ENCODE peak calls at places on chromosomes 5 and 9, in eight cellular contexts. K is neural crest cell, T is astrocyte, G is AG09309, S is fibroblast of the aortic adventitia, Q is Peyer's patch, Y is PC-9, P is lower leg skin. F is an unnamed sample.

GRCh38 chr5:180070726-180071417 is 687 bp downstream of the RNF130 start:
- DNase-seq in S (peak), Y (peak), K (peak), T (peak), P (no peak), Q (no peak), G (peak), F (no peak)

GRCh38 chr9:137405677-137406081 is 17.3 kb downstream of the EXD3 start:
- DNase-seq in Q (no peak), K (no peak), T (no peak), Y (no peak), P (no peak), G (no peak), S (no peak), F (no peak)

GRCh38 chr9:2285411-2285810 is 270.3 kb downstream of the SMARCA2 start:
- DNase-seq in T (no peak), S (no peak), P (no peak), K (no peak), Y (no peak), Q (no peak), G (no peak), F (no peak)

GRCh38 chr9:111740739-111741138 is 54.0 kb downstream of the SHOC1 start:
- DNase-seq in S (no peak), Y (no peak), G (no peak), P (no peak), K (no peak), Q (no peak), T (no peak), F (no peak)

GRCh38 chr5:69213513-69214215 is 21.0 kb upstream of the CDK7 start:
- DNase-seq in Y (no peak), T (peak), G (no peak), S (peak), K (no peak), Q (no peak), P (no peak), F (no peak)

GRCh38 chr5:41219655-41220269 is 6.4 kb upstream of the C6 start:
- DNase-seq in K (no peak), Y (no peak), P (no peak), Q (no peak), G (no peak), S (peak), T (peak), F (no peak)

GRCh38 chr9:72614057-72614456 is 92.6 kb downstream of the TMC1 start:
- DNase-seq in T (no peak), K (no peak), Y (no peak), S (no peak), G (no peak), P (no peak), Q (no peak), F (no peak)

GRCh38 chr5:179558912-179559279 is 8.5 kb downstream of the RUFY1 start:
- DNase-seq in K (no peak), T (peak), Q (peak), P (no peak), S (peak), G (no peak), Y (peak), F (no peak)

GRCh38 chr9:121233906-121234901 is 32.5 kb upstream of the RAB14 start:
- DNase-seq in K (no peak), Y (peak), S (peak), G (no peak), Q (no peak), T (peak), P (no peak), F (peak)

GRCh38 chr5:168304349-168304748 is 12.9 kb downstream of the WWC1 start:
- DNase-seq in K (no peak), Y (no peak), P (no peak), T (no peak), Q (no peak), G (no peak), S (no peak), F (no peak)

GRCh38 chr5:14204785-14205321 is 61.7 kb downstream of the TRIO start:
- DNase-seq in Y (no peak), P (peak), S (peak), K (no peak), Q (no peak), T (peak), G (peak), F (no peak)

GRCh38 chr5:116300016-116300601 is 215.3 kb downstream of the COMMD10 start:
- DNase-seq in Y (no peak), Q (no peak), S (no peak), P (no peak), G (no peak), K (no peak), T (no peak), F (no peak)

GRCh38 chr9:10661994-10662393 is 49.2 kb upstream of the PTPRD start:
- DNase-seq in Q (no peak), T (no peak), P (no peak), Y (no peak), S (no peak), G (no peak), K (no peak), F (no peak)

GRCh38 chr9:25913806-25914205 is 235.6 kb upstream of the TUSC1 start:
- DNase-seq in Y (no peak), P (no peak), K (no peak), G (no peak), Q (no peak), S (no peak), T (no peak), F (no peak)

GRCh38 chr5:158320178-158320674 is 461.3 kb upstream of the CLINT1 start:
- DNase-seq in T (no peak), S (peak), G (no peak), Q (no peak), Y (no peak), K (no peak), P (no peak), F (no peak)

GRCh38 chr5:11046160-11046559 is 285.1 kb upstream of the DAP start:
- DNase-seq in G (no peak), P (no peak), Q (no peak), Y (no peak), T (no peak), S (peak), K (no peak), F (no peak)
- TF ChIP-seq CTCF in G (peak), P (no peak), Q (no peak), Y (no peak), T (no peak), S (no peak), K (no peak), F (no peak)

DNA sequence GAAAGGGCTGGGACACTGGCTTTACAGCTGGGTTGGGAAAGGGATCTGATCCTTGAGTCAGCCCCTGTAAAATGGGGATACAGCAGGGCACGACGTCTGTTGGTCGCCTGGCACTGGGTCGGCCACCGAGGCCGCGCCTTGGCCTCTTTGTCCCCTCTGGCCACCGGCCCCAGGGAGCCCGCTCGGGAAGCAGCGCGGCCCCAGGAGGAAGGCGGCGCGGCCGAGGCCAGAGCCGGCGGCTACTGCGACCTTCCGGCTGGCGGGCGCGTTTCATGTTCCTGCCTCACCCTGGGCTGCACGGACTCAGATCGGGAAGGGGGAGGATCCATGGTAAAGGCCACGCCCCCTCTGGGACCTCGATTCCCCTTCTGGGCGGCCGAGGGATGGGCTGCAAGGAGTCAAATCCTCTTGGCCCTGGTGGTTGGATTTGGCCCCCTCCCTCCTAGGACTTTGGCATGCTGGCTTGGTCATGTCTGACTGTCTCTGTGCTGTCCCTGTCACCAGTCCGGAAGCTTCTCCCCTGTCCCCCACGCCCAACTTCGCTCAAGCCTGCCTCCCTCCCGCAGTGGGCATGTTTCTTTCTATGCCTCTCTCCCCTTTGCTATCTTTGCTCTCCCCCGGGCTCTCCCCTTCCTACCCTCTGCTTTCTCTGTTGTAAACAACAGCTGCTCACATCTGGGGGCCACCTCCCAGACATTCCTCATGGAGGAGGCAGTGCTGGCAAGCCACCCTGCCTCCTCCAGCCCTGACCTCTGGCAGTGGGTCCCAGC is 25.8 kb downstream of the FPGS start:
- DNase-seq in P (peak), K (peak), Q (peak), T (no peak), G (no peak), Y (peak), S (peak), F (no peak)
- TF ChIP-seq CTCF in P (no peak), K (no peak), Q (no peak), T (no peak), G (no peak), Y (no peak), S (no peak), F (no peak)

GRCh38 chr5:43753069-43753468 is 150.1 kb downstream of the NNT start:
- DNase-seq in G (no peak), K (no peak), Y (no peak), S (no peak), T (no peak), P (no peak), Q (no peak), F (no peak)
- TF ChIP-seq CTCF in G (no peak), K (no peak), Y (peak), S (no peak), T (no peak), P (no peak), Q (no peak), F (no peak)

GRCh38 chr5:132295505-132296411 is 1.6 kb downstream of the SLC22A4 start:
- DNase-seq in T (no peak), Y (no peak), P (no peak), Q (no peak), S (no peak), K (no peak), G (no peak), F (no peak)

GRCh38 chr5:132294728-132295504 is 722 bp downstream of the SLC22A4 start:
- DNase-seq in K (no peak), G (peak), T (peak), Y (peak), S (peak), Q (peak), P (peak), F (peak)

GRCh38 chr5:132293066-132293991 is 865 bp upstream of the SLC22A4 start:
- DNase-seq in T (peak), K (peak), Y (peak), S (peak), G (no peak), Q (peak), P (peak), F (peak)

GRCh38 chr5:132296412-132297001 is 2.3 kb downstream of the SLC22A4 start:
- DNase-seq in P (no peak), T (peak), S (peak), K (no peak), Y (no peak), Q (no peak), G (no peak), F (no peak)

DNA sequence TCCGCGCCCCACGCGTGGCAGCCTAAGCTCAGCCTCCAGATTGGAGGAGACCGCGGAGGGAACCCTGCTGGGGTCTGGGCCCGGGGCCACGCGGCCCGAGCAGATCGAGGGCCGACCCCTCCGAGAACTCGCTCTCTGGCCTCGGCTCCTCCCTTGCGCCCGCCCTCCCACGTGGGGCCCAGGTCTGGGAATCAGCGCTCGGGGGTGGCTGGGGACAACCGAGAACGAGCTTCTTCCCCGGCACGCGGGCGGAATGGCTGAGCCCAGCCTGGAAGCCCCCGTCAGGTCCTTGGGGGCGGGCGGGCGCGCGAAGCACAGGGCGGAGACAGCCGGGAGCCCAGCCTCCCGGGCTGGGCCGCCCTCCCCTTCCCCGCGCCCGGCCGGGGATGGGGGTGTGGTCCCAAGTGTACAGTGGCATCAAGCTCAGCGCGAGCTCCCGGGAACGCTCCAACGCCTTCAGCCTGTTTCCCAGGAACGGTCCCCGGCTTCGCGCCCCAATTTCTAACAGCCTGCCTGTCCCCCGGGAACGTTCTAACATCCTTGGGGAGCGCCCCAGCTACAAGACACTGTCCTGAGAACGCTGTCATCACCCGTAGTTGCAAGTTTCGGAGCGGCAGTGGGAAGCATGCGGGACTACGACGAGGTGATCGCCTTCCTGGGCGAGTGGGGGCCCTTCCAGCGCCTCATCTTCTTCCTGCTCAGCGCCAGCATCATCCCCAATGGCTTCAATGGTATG is at the start of gene SLC22A4:
- DNase-seq in P (peak), K (peak), S (peak), Y (peak), Q (peak), T (peak), G (peak), F (peak)
- TF ChIP-seq CTCF in P (no peak), K (peak), S (no peak), Y (no peak), Q (no peak), T (no peak), G (no peak), F (no peak)

GRCh38 chr5:130908186-130908585 is 256.9 kb downstream of the HINT1 start:
- DNase-seq in T (no peak), G (no peak), P (no peak), K (no peak), S (no peak), Q (no peak), Y (no peak), F (no peak)

DNA sequence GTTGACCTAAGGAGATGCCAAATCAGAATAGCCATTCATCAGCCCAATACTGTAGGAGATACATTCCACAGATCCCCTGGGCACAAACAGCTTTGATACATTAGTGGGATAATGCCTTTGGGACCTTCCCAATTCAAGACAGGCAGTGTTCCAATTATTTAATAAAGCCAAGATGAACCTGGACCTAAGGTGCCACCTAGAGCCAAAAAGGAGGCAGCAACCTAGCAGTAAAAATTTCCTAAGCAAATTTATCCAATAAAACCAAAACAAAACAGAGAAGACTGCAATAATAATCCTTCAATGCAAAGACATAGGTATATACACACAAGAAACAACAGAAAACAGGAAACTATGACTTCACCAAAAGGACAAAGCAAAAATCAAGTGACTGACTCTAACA is 253.0 kb downstream of the HINT1 start:
- DNase-seq in Y (no peak), K (no peak), T (no peak), S (no peak), P (no peak), G (no peak), Q (no peak), F (no peak)
- TF ChIP-seq CTCF in Y (peak), K (no peak), T (no peak), S (no peak), P (no peak), G (no peak), Q (no peak), F (peak)

DNA sequence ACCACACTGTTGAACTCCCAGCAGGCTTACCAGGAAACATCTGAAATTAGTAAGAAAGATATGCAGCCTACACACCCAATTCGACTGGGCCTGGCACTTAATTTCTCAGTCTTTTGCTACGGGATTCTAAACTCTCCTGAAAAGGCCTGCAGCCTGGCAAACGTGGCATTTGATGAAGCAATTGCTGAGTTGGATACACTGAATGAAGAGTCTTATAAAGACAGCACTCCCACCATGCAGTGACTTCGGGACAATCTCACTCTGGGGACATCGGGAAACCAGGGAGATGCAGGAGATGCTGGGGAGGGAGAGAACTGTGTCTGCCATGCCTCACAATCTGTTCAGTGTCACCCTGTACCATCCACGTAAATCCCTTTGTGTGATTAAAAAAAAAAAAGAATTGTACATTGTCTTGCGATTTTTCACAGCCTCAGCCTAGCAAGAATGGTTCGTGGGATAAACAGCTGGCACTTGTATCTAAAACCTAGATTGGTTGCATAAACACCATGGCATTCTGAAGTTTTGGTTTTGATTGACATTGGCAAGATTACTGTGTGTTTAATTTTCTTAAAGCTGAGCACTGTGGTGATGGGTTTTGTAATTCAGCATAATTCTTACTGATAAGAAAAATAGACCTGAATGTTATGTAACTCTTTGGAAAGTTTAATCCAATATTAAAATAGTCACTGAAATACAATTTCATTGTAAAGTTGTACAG is 23.2 kb upstream of the ANKRD18A start:
- DNase-seq in K (no peak), Y (no peak), P (no peak), S (no peak), G (no peak), T (no peak), Q (no peak), F (no peak)
- TF ChIP-seq CTCF in K (no peak), Y (no peak), P (no peak), S (no peak), G (no peak), T (no peak), Q (no peak), F (no peak)

DNA sequence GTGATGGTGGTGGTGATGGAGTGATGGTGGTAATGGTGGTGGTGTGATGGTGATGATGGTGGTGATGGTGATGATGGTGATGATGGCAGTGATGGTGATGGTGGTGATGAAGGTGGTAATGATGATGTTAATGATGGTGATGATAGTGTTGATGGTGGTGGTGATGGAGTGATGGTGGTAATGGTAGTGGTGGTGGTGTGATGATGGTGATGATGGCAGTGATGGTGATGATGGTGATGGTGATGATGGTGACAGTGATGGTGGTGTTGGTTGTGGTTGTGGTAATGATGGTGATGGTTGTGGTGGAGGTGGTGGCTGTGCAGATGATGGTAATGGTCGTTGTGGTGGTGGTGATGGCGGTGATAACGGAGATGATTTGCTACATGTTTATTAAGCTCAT is 7.3 kb downstream of the STKLD1 start:
- DNase-seq in T (no peak), Y (no peak), G (no peak), K (no peak), Q (no peak), P (no peak), S (no peak), F (no peak)
- TF ChIP-seq CTCF in T (no peak), Y (no peak), G (no peak), K (no peak), Q (no peak), P (no peak), S (no peak), F (no peak)

DNA sequence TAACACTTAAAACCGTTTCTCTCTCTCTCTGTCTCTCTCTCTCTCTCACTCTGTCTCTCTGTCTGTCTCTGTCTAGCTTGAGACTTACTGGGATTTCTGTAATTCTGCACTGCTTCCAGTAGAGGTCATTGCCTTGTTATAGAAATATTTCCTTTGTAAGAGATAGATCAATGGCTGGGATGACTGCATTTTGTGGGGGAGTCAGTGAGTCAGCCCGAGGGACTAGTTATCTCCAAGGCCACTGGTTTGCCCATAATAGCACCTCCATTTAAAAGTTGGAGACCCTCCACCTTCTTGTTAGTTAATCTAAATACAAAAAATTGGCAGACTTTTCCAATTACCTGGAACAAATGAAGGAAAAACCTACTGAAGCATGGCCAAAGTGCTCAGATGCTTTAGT is 547.2 kb downstream of the LRRC70 start:
- DNase-seq in G (no peak), S (peak), Y (no peak), T (peak), P (no peak), K (no peak), Q (no peak), F (no peak)
- TF ChIP-seq CTCF in G (peak), S (peak), Y (peak), T (peak), P (no peak), K (peak), Q (no peak), F (peak)

DNA sequence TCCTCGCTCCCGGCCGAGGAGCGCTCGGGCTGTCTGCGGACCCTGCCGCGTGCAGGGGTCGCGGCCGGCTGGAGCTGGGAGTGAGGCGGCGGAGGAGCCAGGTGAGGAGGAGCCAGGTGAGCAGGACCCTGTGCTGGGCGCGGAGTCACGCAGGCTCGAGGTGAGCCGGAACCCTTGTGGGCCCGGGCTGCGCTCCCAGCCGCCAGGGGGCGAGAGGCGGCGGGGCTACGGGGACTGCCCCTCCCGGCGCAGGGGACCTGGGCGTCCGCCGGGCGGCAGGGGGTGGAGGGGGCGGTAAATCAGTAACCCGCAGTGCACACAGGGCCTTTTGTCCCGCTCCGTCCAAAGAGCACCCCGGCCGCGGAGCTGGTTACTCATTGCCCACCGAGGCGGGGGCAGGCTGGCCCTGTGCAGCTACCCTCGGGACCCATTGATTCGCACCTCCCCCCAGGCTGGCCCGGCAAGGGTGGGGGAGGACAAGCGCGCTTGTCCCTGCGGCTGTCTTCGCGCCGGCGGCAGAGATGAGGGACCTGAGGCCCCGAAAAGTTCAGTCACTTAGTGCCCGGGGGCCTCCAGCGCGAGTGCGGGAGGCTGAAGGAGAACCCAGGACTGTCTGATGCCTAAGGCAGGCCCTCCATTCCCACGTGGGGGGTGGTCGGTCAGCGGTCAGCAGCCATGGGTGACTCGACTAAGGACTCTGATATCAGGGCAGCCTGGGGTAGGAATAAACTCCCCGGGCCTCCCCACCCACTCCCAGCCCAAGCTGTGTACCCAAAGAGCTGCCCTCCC is 397 bp downstream of the FGFR4 start:
- DNase-seq in K (peak), S (no peak), Y (peak), G (no peak), T (no peak), P (no peak), Q (peak), F (no peak)
- TF ChIP-seq CTCF in K (peak), S (peak), Y (peak), G (peak), T (peak), P (no peak), Q (no peak), F (peak)